ENCODE peak calls at places on chromosomes 7 and 10, in ten cellular contexts. M is sigmoid colon; T is CD8-positive, alpha-beta memory T cell; X is AG04450; P is heart right ventricle; S is foreskin fibroblast; I is AG10803; J is neural progenitor cell; U is Panc1; W is cardiac fibroblast. E is an unnamed sample.

GRCh38 chr7:151017370-151017952 is 6.8 kb downstream of the ATG9B start:
- DNase-seq in M (no peak), T (no peak), X (no peak), P (no peak), S (no peak), I (no peak), J (no peak), U (no peak), W (no peak), E (no peak)

GRCh38 chr7:92854501-92855238 is 18.3 kb upstream of the CDK6 start:
- DNase-seq in M (no peak), T (no peak), X (no peak), P (no peak), S (no peak), I (no peak), J (no peak), U (no peak), W (no peak), E (no peak)

GRCh38 chr10:124588736-124589451 is 127.3 kb downstream of the LHPP start:
- DNase-seq in M (no peak), T (no peak), X (no peak), P (peak), S (peak), I (no peak), J (no peak), U (no peak), W (peak), E (no peak)

GRCh38 chr10:75651452-75651851 is 220.0 kb downstream of the LRMDA start:
- DNase-seq in M (no peak), T (no peak), X (no peak), P (no peak), S (no peak), I (peak), J (peak), U (no peak), W (no peak), E (no peak)

GRCh38 chr7:3378390-3379120 is 77.5 kb downstream of the SDK1 start:
- DNase-seq in M (no peak), T (no peak), X (no peak), P (no peak), S (no peak), I (no peak), J (peak), U (no peak), W (no peak), E (no peak)

GRCh38 chr7:48170506-48170905 is 752 bp upstream of the ABCA13 start:
- DNase-seq in M (no peak), T (no peak), X (no peak), P (no peak), S (no peak), I (peak), J (no peak), U (no peak), W (no peak), E (no peak)

GRCh38 chr7:24255139-24255538 is 28.9 kb upstream of the NPY start:
- DNase-seq in M (no peak), T (no peak), X (no peak), P (no peak), S (no peak), I (no peak), J (no peak), U (no peak), W (no peak), E (no peak)

GRCh38 chr7:41045556-41046123 is 657.2 kb downstream of the INHBA start:
- DNase-seq in M (no peak), T (no peak), X (no peak), P (no peak), S (no peak), I (no peak), J (peak), U (peak), W (no peak), E (no peak)

GRCh38 chr7:131040467-131040932 is 287.2 kb upstream of the MKLN1 start:
- DNase-seq in M (no peak), T (peak), X (peak), P (peak), S (peak), I (peak), J (peak), U (peak), W (peak), E (peak)

GRCh38 chr10:24208661-24209420 is at the start of gene KIAA1217:
- DNase-seq in M (peak), T (no peak), X (no peak), P (peak), S (peak), I (peak), J (peak), U (no peak), W (peak), E (peak)

GRCh38 chr7:158263110-158263963 is 324.3 kb downstream of the PTPRN2 start:
- DNase-seq in M (peak), T (no peak), X (no peak), P (no peak), S (no peak), I (no peak), J (no peak), U (no peak), W (no peak), E (no peak)

GRCh38 chr7:134553976-134554375 is 5.1 kb downstream of the AKR1B15 start:
- DNase-seq in M (no peak), T (no peak), X (no peak), P (no peak), S (no peak), I (no peak), J (peak), U (no peak), W (no peak), E (no peak)

DNA sequence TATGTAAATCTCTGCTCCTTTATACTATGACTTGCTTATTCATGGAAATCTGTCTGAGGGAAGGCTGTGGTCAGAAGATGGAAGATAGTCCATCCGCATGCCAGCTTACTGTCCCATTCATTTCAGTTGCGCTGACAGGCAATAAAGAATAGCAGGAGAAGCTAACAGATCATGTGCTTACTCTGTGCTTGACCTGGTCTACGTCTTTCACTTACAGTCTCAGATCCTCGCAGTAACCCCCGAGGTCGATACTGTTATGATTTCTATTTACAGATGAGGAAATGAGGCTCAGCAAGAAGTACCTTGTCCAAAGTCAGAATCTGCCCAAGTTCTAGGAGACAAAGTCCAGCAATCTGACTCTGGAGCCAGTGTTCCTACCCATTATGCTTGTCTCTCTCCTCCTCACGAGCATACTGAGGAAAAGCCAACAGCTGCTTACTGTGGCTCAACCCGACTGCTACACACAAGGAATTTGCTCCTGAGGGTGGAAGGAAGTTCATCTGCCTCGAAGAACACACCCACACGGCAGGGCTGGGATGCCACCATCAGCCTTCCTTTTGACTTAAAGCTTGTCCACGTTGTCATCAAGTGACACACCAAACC is 74.2 kb downstream of the MINPP1 start:
- DNase-seq in M (no peak), T (no peak), X (no peak), P (no peak), S (no peak), I (peak), J (peak), U (no peak), W (peak), E (no peak)
- H3K4me3 ChIP-seq in M (no peak), T (no peak), X (no peak), P (no peak), S (peak), I (no peak), J (no peak), U (no peak), W (no peak), E (peak)

DNA sequence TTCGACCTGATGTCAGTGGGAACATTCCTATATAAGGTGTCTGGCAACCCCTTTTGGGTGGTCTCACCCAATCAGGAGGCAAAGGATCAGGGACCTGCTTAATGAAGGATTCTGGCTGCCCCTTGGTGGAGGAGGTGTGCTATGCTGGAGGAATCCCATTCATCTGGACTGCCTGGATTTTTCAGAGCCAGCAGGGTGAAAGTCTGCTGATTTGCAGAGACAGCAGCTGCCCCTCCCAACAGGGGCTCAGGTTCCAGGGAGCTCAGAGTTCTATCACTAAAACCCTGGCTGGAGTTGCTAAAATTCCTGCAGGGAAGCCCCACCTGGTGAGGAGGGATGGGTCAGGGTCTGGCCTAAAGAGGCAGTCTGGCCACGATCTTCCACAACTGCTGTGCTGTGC is 398.5 kb upstream of the CNTNAP2 start:
- DNase-seq in M (no peak), T (no peak), X (no peak), P (no peak), S (no peak), I (no peak), J (peak), U (no peak), W (no peak), E (no peak)
- H3K4me3 ChIP-seq in M (no peak), T (no peak), X (no peak), P (no peak), S (no peak), I (no peak), J (no peak), U (no peak), W (no peak), E (no peak)

GRCh38 chr7:100492738-100493475 is 9.2 kb downstream of the NYAP1 start:
- DNase-seq in M (no peak), T (no peak), X (no peak), P (no peak), S (no peak), I (no peak), J (no peak), U (no peak), W (no peak), E (no peak)
- H3K4me3 ChIP-seq in M (no peak), T (peak), X (peak), P (peak), S (no peak), I (no peak), J (peak), U (no peak), W (peak), E (peak)

DNA sequence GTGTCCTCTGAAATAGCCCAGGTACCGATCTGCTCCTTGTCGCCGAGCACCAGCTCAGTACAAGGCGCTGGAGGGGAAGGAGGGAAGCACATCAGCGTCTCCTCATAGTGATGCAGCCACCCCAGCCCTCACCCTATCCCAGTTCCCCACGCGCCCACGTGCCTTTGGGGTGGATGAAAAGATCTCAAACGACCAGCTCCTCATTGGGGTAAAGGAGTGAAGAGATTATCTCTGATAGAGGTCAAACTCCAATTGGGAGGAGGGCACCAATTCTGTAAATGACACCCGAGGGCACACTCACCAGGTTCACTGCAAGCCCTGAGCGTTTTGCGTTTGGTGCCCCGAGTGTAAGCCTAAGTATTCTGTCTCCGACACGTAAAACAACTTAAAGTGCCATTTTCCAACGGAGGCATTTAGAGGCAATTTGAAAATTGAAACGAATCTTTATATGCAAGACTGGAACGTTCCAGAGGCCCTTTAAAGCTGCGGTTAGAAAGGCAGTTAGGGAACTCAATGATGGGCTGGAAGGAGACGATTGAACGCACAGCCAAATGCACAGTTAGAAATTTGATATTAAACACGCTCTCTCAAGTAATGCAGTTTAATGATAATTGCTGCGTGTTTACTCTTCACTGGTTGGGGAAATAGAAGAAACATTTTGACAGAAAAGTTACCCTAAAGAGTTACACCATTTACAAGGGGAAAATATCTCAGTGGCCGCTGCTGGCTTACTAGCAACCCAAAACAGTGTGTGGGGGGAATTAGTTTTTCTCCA is 8.9 kb upstream of the EMX2 start:
- DNase-seq in M (peak), T (no peak), X (no peak), P (no peak), S (no peak), I (no peak), J (peak), U (no peak), W (no peak), E (no peak)
- H3K4me3 ChIP-seq in M (no peak), T (no peak), X (no peak), P (no peak), S (peak), I (peak), J (peak), U (no peak), W (no peak), E (peak)

GRCh38 chr7:74375726-74376220 is 77.9 kb upstream of the GTF2IRD1 start:
- DNase-seq in M (no peak), T (no peak), X (no peak), P (no peak), S (no peak), I (no peak), J (no peak), U (no peak), W (no peak), E (no peak)

GRCh38 chr7:74376256-74377036 is 77.3 kb upstream of the GTF2IRD1 start:
- DNase-seq in M (no peak), T (no peak), X (no peak), P (no peak), S (no peak), I (no peak), J (no peak), U (no peak), W (no peak), E (no peak)

GRCh38 chr7:74380720-74381119 is 73.0 kb upstream of the GTF2IRD1 start:
- DNase-seq in M (no peak), T (no peak), X (no peak), P (no peak), S (no peak), I (peak), J (no peak), U (no peak), W (no peak), E (peak)

GRCh38 chr7:74379938-74380337 is 73.8 kb upstream of the GTF2IRD1 start:
- DNase-seq in M (peak), T (no peak), X (no peak), P (peak), S (no peak), I (peak), J (no peak), U (no peak), W (no peak), E (no peak)
- H3K4me3 ChIP-seq in M (no peak), T (no peak), X (no peak), P (no peak), S (no peak), I (no peak), J (no peak), U (no peak), W (no peak), E (no peak)

GRCh38 chr10:2919016-2919415 is 148.3 kb upstream of the PFKP start:
- DNase-seq in M (no peak), T (no peak), X (no peak), P (no peak), S (no peak), I (no peak), J (no peak), U (no peak), W (no peak), E (no peak)

GRCh38 chr10:2920638-2921037 is 146.7 kb upstream of the PFKP start:
- DNase-seq in M (no peak), T (no peak), X (no peak), P (no peak), S (no peak), I (no peak), J (no peak), U (no peak), W (no peak), E (no peak)

GRCh38 chr10:2915412-2915811 is 151.9 kb upstream of the PFKP start:
- DNase-seq in M (no peak), T (no peak), X (no peak), P (no peak), S (no peak), I (no peak), J (no peak), U (no peak), W (no peak), E (no peak)

GRCh38 chr10:2920166-2920565 is 147.2 kb upstream of the PFKP start:
- DNase-seq in M (no peak), T (no peak), X (no peak), P (no peak), S (no peak), I (no peak), J (no peak), U (no peak), W (no peak), E (no peak)

DNA sequence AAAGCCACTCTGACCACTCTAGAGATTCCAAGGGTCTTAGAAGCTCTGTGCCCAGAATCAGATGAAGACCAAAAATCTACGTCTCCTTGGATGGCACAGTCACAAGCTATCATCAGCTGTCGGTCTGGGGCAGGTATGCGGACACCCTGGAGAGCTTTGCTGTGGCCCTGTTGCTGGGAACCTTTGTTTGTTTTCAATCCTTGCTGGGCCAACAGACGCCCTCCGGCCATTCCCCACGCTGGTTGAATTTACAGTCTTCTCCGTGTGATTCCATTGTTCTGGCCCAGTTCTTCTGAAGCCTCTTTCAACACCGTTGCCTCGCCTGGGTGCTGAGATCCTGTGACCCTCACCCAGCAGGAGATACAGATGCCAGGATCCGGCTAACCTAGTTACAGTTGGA is 149.4 kb upstream of the PFKP start:
- DNase-seq in M (no peak), T (no peak), X (no peak), P (no peak), S (no peak), I (no peak), J (no peak), U (no peak), W (no peak), E (no peak)
- H3K4me3 ChIP-seq in M (no peak), T (no peak), X (no peak), P (no peak), S (no peak), I (no peak), J (no peak), U (no peak), W (no peak), E (no peak)

GRCh38 chr7:31688347-31688746 is 1.3 kb downstream of the PPP1R17 start:
- DNase-seq in M (no peak), T (no peak), X (no peak), P (no peak), S (no peak), I (no peak), J (no peak), U (no peak), W (no peak), E (no peak)
- H3K4me3 ChIP-seq in M (no peak), T (no peak), X (no peak), P (no peak), S (no peak), I (no peak), J (no peak), U (no peak), W (no peak), E (no peak)

GRCh38 chr10:11171452-11171851 is 153.8 kb downstream of the CELF2 start:
- DNase-seq in M (no peak), T (no peak), X (no peak), P (no peak), S (no peak), I (no peak), J (no peak), U (no peak), W (no peak), E (no peak)

GRCh38 chr10:11165591-11166543 is 148.2 kb downstream of the CELF2 start:
- DNase-seq in M (peak), T (peak), X (no peak), P (peak), S (no peak), I (no peak), J (peak), U (peak), W (peak), E (no peak)

GRCh38 chr10:11170993-11171416 is 153.3 kb downstream of the CELF2 start:
- DNase-seq in M (no peak), T (no peak), X (no peak), P (no peak), S (no peak), I (no peak), J (no peak), U (no peak), W (no peak), E (no peak)

GRCh38 chr10:11167233-11167979 is 149.7 kb downstream of the CELF2 start:
- DNase-seq in M (no peak), T (no peak), X (no peak), P (no peak), S (no peak), I (no peak), J (no peak), U (no peak), W (no peak), E (no peak)

GRCh38 chr10:11168423-11169100 is 150.9 kb downstream of the CELF2 start:
- DNase-seq in M (no peak), T (no peak), X (no peak), P (no peak), S (no peak), I (no peak), J (no peak), U (no peak), W (no peak), E (no peak)
- H3K4me3 ChIP-seq in M (no peak), T (peak), X (no peak), P (no peak), S (no peak), I (no peak), J (no peak), U (no peak), W (no peak), E (no peak)

GRCh38 chr10:52855546-52856325 is 83.2 kb upstream of the MBL2 start:
- DNase-seq in M (no peak), T (no peak), X (no peak), P (no peak), S (no peak), I (no peak), J (no peak), U (no peak), W (no peak), E (no peak)
- H3K4me3 ChIP-seq in M (no peak), T (no peak), X (no peak), P (no peak), S (no peak), I (no peak), J (no peak), U (no peak), W (no peak), E (no peak)